ENCODE peak calls at places on chromosomes 2 and 18, in seven cellular contexts. H is astrocyte; I is activated T-helper 9 cell treated with anti-CD3 and anti-CD28 coated beads, Interleukin-2, amount 50 U/mL, for 16 hours; S is progenitor cell of endocrine pancreas; O is dorsolateral prefrontal cortex; J is stimulated activated CD8-positive, alpha-beta memory T cell treated with anti-CD3 and anti-CD28 coated beads, Interleukin-4, amount 100 ng/mL, for 4 hours; Q is NCI-H2029. P is an unnamed sample.

GRCh38 chr2:237154050-237154638 is 68.5 kb downstream of the COPS8 start:
- DNase-seq in H (peak), I (peak), S (no peak), O (no peak), J (no peak), Q (peak), P (peak)

GRCh38 chr2:100921685-100922161 is 80.4 kb upstream of the RPL31 start:
- DNase-seq in H (peak), I (no peak), S (no peak), O (no peak), J (no peak), Q (no peak), P (peak)

GRCh38 chr18:7021994-7022840 is 95.4 kb downstream of the LAMA1 start:
- DNase-seq in H (no peak), I (no peak), S (no peak), O (no peak), J (no peak), Q (peak), P (peak)

GRCh38 chr2:102891261-102891660 is 129.4 kb downstream of the TMEM182 start:
- DNase-seq in H (peak), I (no peak), S (no peak), O (no peak), J (no peak), Q (no peak), P (no peak)

GRCh38 chr2:241985986-241986329 is 116.4 kb downstream of the RTP5 start:
- DNase-seq in H (no peak), I (no peak), S (no peak), O (no peak), J (no peak), Q (no peak), P (no peak)

GRCh38 chr18:69948919-69949537 is 1.4 kb upstream of the CD226 start:
- DNase-seq in H (no peak), I (peak), S (no peak), O (no peak), J (no peak), Q (no peak), P (peak)

GRCh38 chr18:10101729-10102128 is 187.9 kb downstream of the VAPA start:
- DNase-seq in H (no peak), I (no peak), S (no peak), O (no peak), J (no peak), Q (no peak), P (no peak)

GRCh38 chr2:233453916-233454315 is 99.6 kb downstream of the DGKD start:
- DNase-seq in H (no peak), I (no peak), S (no peak), O (no peak), J (no peak), Q (no peak), P (no peak)

GRCh38 chr2:127416486-127417001 is 1.7 kb upstream of the PROC start:
- DNase-seq in H (no peak), I (no peak), S (no peak), O (peak), J (no peak), Q (no peak), P (no peak)

GRCh38 chr18:76955529-76956170 is 133.3 kb downstream of the ZNF236 start:
- DNase-seq in H (no peak), I (no peak), S (no peak), O (no peak), J (no peak), Q (peak), P (peak)

GRCh38 chr2:48471048-48471474 is 58.9 kb upstream of the STON1 start:
- DNase-seq in H (peak), I (no peak), S (no peak), O (no peak), J (no peak), Q (no peak), P (peak)

GRCh38 chr18:37435996-37436395 is 129.6 kb downstream of the CELF4 start:
- DNase-seq in H (peak), I (no peak), S (no peak), O (peak), J (no peak), Q (no peak), P (no peak)

GRCh38 chr18:2911533-2911932 is 64.7 kb downstream of the EMILIN2 start:
- DNase-seq in H (no peak), I (no peak), S (no peak), O (no peak), J (no peak), Q (no peak), P (no peak)

GRCh38 chr2:204972606-204973336 is 427.5 kb downstream of the PARD3B start:
- DNase-seq in H (no peak), I (no peak), S (no peak), O (no peak), J (no peak), Q (no peak), P (no peak)

GRCh38 chr18:58605027-58606020 is 23.6 kb downstream of the ALPK2 start:
- DNase-seq in H (peak), I (peak), S (no peak), O (no peak), J (peak), Q (no peak), P (peak)

GRCh38 chr2:36695746-36696415 is 626 bp upstream of the VIT start:
- DNase-seq in H (peak), I (no peak), S (no peak), O (no peak), J (no peak), Q (no peak), P (no peak)

GRCh38 chr2:24046930-24047702 is at the start of gene WDCP:
- DNase-seq in H (peak), I (peak), S (peak), O (peak), J (peak), Q (peak), P (peak)

GRCh38 chr2:224968051-224968450 is 74.2 kb downstream of the DOCK10 start:
- DNase-seq in H (no peak), I (no peak), S (no peak), O (no peak), J (no peak), Q (no peak), P (no peak)

GRCh38 chr18:77208969-77209368 is 40.7 kb upstream of the GALR1 start:
- DNase-seq in H (peak), I (no peak), S (no peak), O (no peak), J (no peak), Q (peak), P (peak)

GRCh38 chr2:230903251-230904150 is 21.5 kb downstream of the GPR55 start:
- DNase-seq in H (no peak), I (no peak), S (no peak), O (peak), J (no peak), Q (no peak), P (no peak)

GRCh38 chr18:21112140-21112473 is 494 bp upstream of the ROCK1 start:
- DNase-seq in H (no peak), I (peak), S (no peak), O (peak), J (peak), Q (no peak), P (no peak)

GRCh38 chr2:55157474-55157884 is 74.6 kb downstream of the CLHC1 start:
- DNase-seq in H (no peak), I (no peak), S (no peak), O (no peak), J (no peak), Q (peak), P (no peak)

GRCh38 chr2:58497189-58497588 is 256.1 kb upstream of the FANCL start:
- DNase-seq in H (peak), I (no peak), S (no peak), O (no peak), J (no peak), Q (no peak), P (no peak)

GRCh38 chr2:152189622-152190495 is 14.3 kb upstream of the STAM2 start:
- DNase-seq in H (peak), I (no peak), S (no peak), O (no peak), J (no peak), Q (peak), P (peak)

GRCh38 chr2:221911316-221911715 is 339.2 kb upstream of the EPHA4 start:
- DNase-seq in H (no peak), I (no peak), S (no peak), O (no peak), J (no peak), Q (no peak), P (no peak)

GRCh38 chr2:24404582-24404981 is 44.2 kb upstream of the ITSN2 start:
- DNase-seq in H (peak), I (no peak), S (no peak), O (no peak), J (no peak), Q (no peak), P (no peak)

GRCh38 chr2:66962625-66963207 is 434.4 kb upstream of the ETAA1 start:
- DNase-seq in H (peak), I (no peak), S (no peak), O (no peak), J (no peak), Q (no peak), P (peak)

GRCh38 chr2:239161711-239162140 is 239.1 kb downstream of the HDAC4 start:
- DNase-seq in H (no peak), I (no peak), S (no peak), O (peak), J (no peak), Q (no peak), P (no peak)

P was measured in trophoblast cell.